ENCODE peak calls at places on chromosomes 7 and 10, in five cellular contexts. One of them, this sample, is unnamed.

GRCh38 chr7:1544896-1545416 is 11.0 kb downstream of the TMEM184A start:
- DNase-seq in SK-MEL-5: no peak
- DNase-seq in GM13977: no peak
- DNase-seq in naive B cell: no peak
- DNase-seq in GM04503: no peak
- DNase-seq in this sample: no peak

GRCh38 chr7:47143344-47143743 is 438.6 kb downstream of the TNS3 start:
- DNase-seq in SK-MEL-5: no peak
- DNase-seq in GM13977: no peak
- DNase-seq in naive B cell: no peak
- DNase-seq in GM04503: peak; percentile 84
- DNase-seq in this sample: no peak

GRCh38 chr10:89283988-89284475 is 17.8 kb upstream of the IFIT2 start:
- DNase-seq in SK-MEL-5: peak; percentile 32
- DNase-seq in GM13977: no peak
- DNase-seq in naive B cell: no peak
- DNase-seq in GM04503: peak; percentile 86
- DNase-seq in this sample: no peak

GRCh38 chr7:67608806-67609205 is 612.2 kb downstream of the TYW1 start:
- DNase-seq in SK-MEL-5: peak; percentile 25
- DNase-seq in GM13977: no peak
- DNase-seq in naive B cell: no peak
- DNase-seq in GM04503: no peak
- DNase-seq in this sample: no peak

GRCh38 chr7:42254217-42254616 is 17.2 kb upstream of the GLI3 start:
- DNase-seq in SK-MEL-5: no peak
- DNase-seq in GM13977: no peak
- DNase-seq in naive B cell: no peak
- DNase-seq in GM04503: no peak
- DNase-seq in this sample: no peak

GRCh38 chr7:491958-492713 is 27.5 kb downstream of the PDGFA start:
- DNase-seq in SK-MEL-5: no peak
- DNase-seq in GM13977: no peak
- DNase-seq in naive B cell: no peak
- DNase-seq in GM04503: no peak
- DNase-seq in this sample: no peak

GRCh38 chr7:94060772-94061171 is 56.6 kb upstream of the BET1 start:
- DNase-seq in SK-MEL-5: no peak
- DNase-seq in GM13977: no peak
- DNase-seq in naive B cell: no peak
- DNase-seq in GM04503: no peak
- DNase-seq in this sample: no peak

GRCh38 chr7:76086070-76086469 is 38.2 kb downstream of the MDH2 start:
- DNase-seq in SK-MEL-5: no peak
- DNase-seq in GM13977: no peak
- DNase-seq in naive B cell: no peak
- DNase-seq in GM04503: no peak
- DNase-seq in this sample: no peak

GRCh38 chr10:239109-239508 is 103.9 kb downstream of the ZMYND11 start:
- DNase-seq in SK-MEL-5: no peak
- DNase-seq in GM13977: no peak
- DNase-seq in naive B cell: no peak
- DNase-seq in GM04503: no peak
- DNase-seq in this sample: no peak

GRCh38 chr7:134364619-134365037 is 47.9 kb upstream of the SLC35B4 start:
- DNase-seq in SK-MEL-5: peak; percentile 27
- DNase-seq in GM13977: no peak
- DNase-seq in naive B cell: no peak
- DNase-seq in GM04503: no peak
- DNase-seq in this sample: no peak

GRCh38 chr10:64112697-64113367 is 591.6 kb downstream of the REEP3 start:
- DNase-seq in SK-MEL-5: no peak
- DNase-seq in GM13977: no peak
- DNase-seq in naive B cell: no peak
- DNase-seq in GM04503: no peak
- DNase-seq in this sample: no peak

GRCh38 chr10:92153-92552 is 43.1 kb upstream of the TUBB8 start:
- DNase-seq in SK-MEL-5: no peak
- DNase-seq in GM13977: no peak
- DNase-seq in naive B cell: no peak
- DNase-seq in GM04503: no peak
- DNase-seq in this sample: no peak

GRCh38 chr7:80937336-80937735 is 18.5 kb upstream of the SEMA3C start:
- DNase-seq in SK-MEL-5: no peak
- DNase-seq in GM13977: no peak
- DNase-seq in naive B cell: no peak
- DNase-seq in GM04503: no peak
- DNase-seq in this sample: no peak

GRCh38 chr7:55177589-55178261 is 158.9 kb downstream of the EGFR start:
- DNase-seq in SK-MEL-5: peak; percentile 91
- DNase-seq in GM13977: no peak
- DNase-seq in naive B cell: no peak
- DNase-seq in GM04503: no peak
- DNase-seq in this sample: no peak

GRCh38 chr10:24708081-24708480 is 15.6 kb downstream of the ARHGAP21 start:
- DNase-seq in SK-MEL-5: no peak
- DNase-seq in GM13977: no peak
- DNase-seq in naive B cell: no peak
- DNase-seq in GM04503: no peak
- DNase-seq in this sample: no peak

GRCh38 chr10:11270135-11270857 is 252.6 kb downstream of the CELF2 start:
- DNase-seq in SK-MEL-5: peak; percentile 76
- DNase-seq in GM13977: no peak
- DNase-seq in naive B cell: peak; percentile 37
- DNase-seq in GM04503: no peak
- DNase-seq in this sample: peak; percentile 53

GRCh38 chr10:103870503-103870902 is 15.1 kb upstream of the SH3PXD2A start:
- DNase-seq in SK-MEL-5: no peak
- DNase-seq in GM13977: no peak
- DNase-seq in naive B cell: no peak
- DNase-seq in GM04503: no peak
- DNase-seq in this sample: no peak

GRCh38 chr10:34633346-34633745 is 181.8 kb downstream of the PARD3 start:
- DNase-seq in SK-MEL-5: no peak
- DNase-seq in GM13977: no peak
- DNase-seq in naive B cell: no peak
- DNase-seq in GM04503: no peak
- DNase-seq in this sample: no peak

GRCh38 chr10:78405231-78405630 is 371.6 kb downstream of the RPS24 start:
- DNase-seq in SK-MEL-5: no peak
- DNase-seq in GM13977: no peak
- DNase-seq in naive B cell: no peak
- DNase-seq in GM04503: no peak
- DNase-seq in this sample: no peak

GRCh38 chr7:44157116-44158059 is 16.3 kb upstream of the MYL7 start:
- DNase-seq in SK-MEL-5: no peak
- DNase-seq in GM13977: no peak
- DNase-seq in naive B cell: no peak
- DNase-seq in GM04503: no peak
- DNase-seq in this sample: no peak

GRCh38 chr7:95102662-95103061 is 195.3 kb downstream of the PPP1R9A start:
- DNase-seq in SK-MEL-5: no peak
- DNase-seq in GM13977: no peak
- DNase-seq in naive B cell: no peak
- DNase-seq in GM04503: no peak
- DNase-seq in this sample: no peak

GRCh38 chr7:50304911-50305621 is 550 bp downstream of the IKZF1 start:
- DNase-seq in SK-MEL-5: no peak
- DNase-seq in GM13977: peak; percentile 40
- DNase-seq in naive B cell: peak; percentile 59
- DNase-seq in GM04503: no peak
- DNase-seq in this sample: peak; percentile 48

GRCh38 chr7:80833289-80834104 is 85.4 kb downstream of the SEMA3C start:
- DNase-seq in SK-MEL-5: no peak
- DNase-seq in GM13977: no peak
- DNase-seq in naive B cell: no peak
- DNase-seq in GM04503: peak; percentile 32
- DNase-seq in this sample: no peak

GRCh38 chr10:116716381-116716780 is 26.0 kb downstream of the HSPA12A start:
- DNase-seq in SK-MEL-5: no peak
- DNase-seq in GM13977: no peak
- DNase-seq in naive B cell: no peak
- DNase-seq in GM04503: no peak
- DNase-seq in this sample: no peak

GRCh38 chr7:115679976-115680375 is 350.6 kb downstream of the TFEC start:
- DNase-seq in SK-MEL-5: peak; percentile 82
- DNase-seq in GM13977: no peak
- DNase-seq in naive B cell: no peak
- DNase-seq in GM04503: no peak
- DNase-seq in this sample: peak; percentile 2